ENCODE peak calls at places on chromosomes 13 and 19, in five cellular contexts. J, A, P, Y and X are unnamed samples.

GRCh38 chr13:72634859-72635258 is 92.6 kb downstream of the MZT1 start:
- DNase-seq in J (no peak), A (no peak), P (no peak), Y (no peak), X (no peak)

GRCh38 chr19:342801-343421 is 1.7 kb downstream of the MIER2 start:
- DNase-seq in J (peak), A (no peak), P (no peak), Y (no peak), X (no peak)

GRCh38 chr13:113860579-113861432 is 3.1 kb downstream of the GAS6 start:
- DNase-seq in J (no peak), A (no peak), P (peak), Y (peak), X (no peak)

GRCh38 chr19:11480927-11481776 is at the start of gene ELAVL3:
- DNase-seq in J (no peak), A (no peak), P (peak), Y (peak), X (no peak)

GRCh38 chr19:5623397-5624153 is 692 bp downstream of the SAFB start:
- DNase-seq in J (peak), A (no peak), P (no peak), Y (peak), X (no peak)

GRCh38 chr19:11578342-11579142 is 1.1 kb upstream of the ACP5 start:
- DNase-seq in J (peak), A (no peak), P (peak), Y (no peak), X (no peak)

GRCh38 chr19:31421856-31422255 is 72.6 kb upstream of the TSHZ3 start:
- DNase-seq in J (no peak), A (no peak), P (no peak), Y (no peak), X (no peak)

GRCh38 chr13:57595775-57596174 is 35.8 kb upstream of the PCDH17 start:
- DNase-seq in J (no peak), A (no peak), P (no peak), Y (no peak), X (no peak)

GRCh38 chr19:6041991-6042421 is 64.1 kb upstream of the RANBP3 start:
- DNase-seq in J (no peak), A (no peak), P (no peak), Y (no peak), X (no peak)

GRCh38 chr13:66543780-66544179 is 686.4 kb downstream of the PCDH9 start:
- DNase-seq in J (peak), A (no peak), P (no peak), Y (no peak), X (no peak)

GRCh38 chr13:74771964-74772363 is 637.8 kb upstream of the KLF12 start:
- DNase-seq in J (no peak), A (no peak), P (no peak), Y (no peak), X (no peak)

GRCh38 chr19:18346091-18346490 is 5.7 kb downstream of the PGPEP1 start:
- DNase-seq in J (no peak), A (no peak), P (no peak), Y (no peak), X (no peak)

GRCh38 chr19:3440082-3440481 is 40.2 kb downstream of the SMIM24 start:
- DNase-seq in J (peak), A (no peak), P (no peak), Y (no peak), X (peak)

GRCh38 chr13:109198585-109198984 is 569.2 kb downstream of the MYO16 start:
- DNase-seq in J (no peak), A (no peak), P (no peak), Y (no peak), X (no peak)

GRCh38 chr19:43700368-43701015 is 15.4 kb upstream of the IRGC start:
- DNase-seq in J (peak), A (no peak), P (no peak), Y (no peak), X (peak)

GRCh38 chr19:35095667-35096368 is 19.8 kb upstream of the FXYD3 start:
- DNase-seq in J (no peak), A (no peak), P (no peak), Y (no peak), X (no peak)

GRCh38 chr19:44717603-44718002 is 18.7 kb downstream of the CEACAM16 start:
- DNase-seq in J (no peak), A (no peak), P (no peak), Y (no peak), X (no peak)

GRCh38 chr19:41689993-41690800 is 2.1 kb upstream of the CEACAM7 start:
- DNase-seq in J (no peak), A (no peak), P (no peak), Y (no peak), X (no peak)

GRCh38 chr19:2528543-2529173 is 52.7 kb downstream of the GADD45B start:
- DNase-seq in J (peak), A (no peak), P (no peak), Y (peak), X (no peak)

GRCh38 chr19:3095375-3096191 is 1.4 kb downstream of the GNA11 start:
- DNase-seq in J (peak), A (no peak), P (peak), Y (peak), X (no peak)

GRCh38 chr13:33172911-33173310 is 112.6 kb downstream of the STARD13 start:
- DNase-seq in J (no peak), A (no peak), P (no peak), Y (no peak), X (no peak)

GRCh38 chr13:40031031-40031430 is 375.6 kb downstream of the COG6 start:
- DNase-seq in J (no peak), A (no peak), P (no peak), Y (no peak), X (no peak)

GRCh38 chr13:105587786-105588185 is 947.7 kb downstream of the EFNB2 start:
- DNase-seq in J (no peak), A (no peak), P (no peak), Y (no peak), X (no peak)

GRCh38 chr13:88456155-88456554 is 785.0 kb downstream of the SLITRK5 start:
- DNase-seq in J (no peak), A (no peak), P (no peak), Y (no peak), X (no peak)

GRCh38 chr19:2461751-2462634 is 5.2 kb upstream of the LMNB2 start:
- DNase-seq in J (no peak), A (no peak), P (peak), Y (peak), X (peak)

GRCh38 chr19:58037927-58038687 is 4.3 kb downstream of the ZSCAN1 start:
- DNase-seq in J (no peak), A (no peak), P (no peak), Y (no peak), X (no peak)

GRCh38 chr13:95479706-95480105 is 72.8 kb upstream of the CLDN10 start:
- DNase-seq in J (no peak), A (no peak), P (no peak), Y (no peak), X (no peak)

GRCh38 chr13:109998808-109999528 is 212.6 kb upstream of the IRS2 start:
- DNase-seq in J (peak), A (no peak), P (no peak), Y (no peak), X (no peak)

GRCh38 chr13:26599885-26600284 is 42.4 kb downstream of the WASF3 start:
- DNase-seq in J (no peak), A (no peak), P (no peak), Y (no peak), X (no peak)

GRCh38 chr19:38199340-38199739 is 24.7 kb downstream of the DPF1 start:
- DNase-seq in J (no peak), A (no peak), P (no peak), Y (no peak), X (no peak)

GRCh38 chr13:101415358-101416174 is 742 bp downstream of the NALCN start:
- DNase-seq in J (no peak), A (no peak), P (peak), Y (peak), X (no peak)

GRCh38 chr13:98144501-98145350 is 1.8 kb downstream of the FARP1 start:
- DNase-seq in J (no peak), A (no peak), P (peak), Y (no peak), X (no peak)

GRCh38 chr13:97226788-97227627 is 4.9 kb downstream of the MBNL2 start:
- DNase-seq in J (peak), A (no peak), P (no peak), Y (no peak), X (no peak)

GRCh38 chr13:39394811-39395685 is 207.9 kb downstream of the LHFPL6 start:
- DNase-seq in J (no peak), A (no peak), P (no peak), Y (no peak), X (no peak)

GRCh38 chr19:47190167-47190727 is 40.8 kb downstream of the BBC3 start:
- DNase-seq in J (no peak), A (no peak), P (peak), Y (peak), X (no peak)

GRCh38 chr19:55212447-55212846 is 3.1 kb upstream of the PTPRH start:
- DNase-seq in J (peak), A (no peak), P (no peak), Y (no peak), X (no peak)

GRCh38 chr19:55220525-55220924 is 8.0 kb downstream of the TMEM86B start:
- DNase-seq in J (no peak), A (no peak), P (peak), Y (no peak), X (no peak)

GRCh38 chr19:55213547-55213946 is 4.2 kb upstream of the PTPRH start:
- DNase-seq in J (no peak), A (no peak), P (no peak), Y (no peak), X (no peak)

DNA sequence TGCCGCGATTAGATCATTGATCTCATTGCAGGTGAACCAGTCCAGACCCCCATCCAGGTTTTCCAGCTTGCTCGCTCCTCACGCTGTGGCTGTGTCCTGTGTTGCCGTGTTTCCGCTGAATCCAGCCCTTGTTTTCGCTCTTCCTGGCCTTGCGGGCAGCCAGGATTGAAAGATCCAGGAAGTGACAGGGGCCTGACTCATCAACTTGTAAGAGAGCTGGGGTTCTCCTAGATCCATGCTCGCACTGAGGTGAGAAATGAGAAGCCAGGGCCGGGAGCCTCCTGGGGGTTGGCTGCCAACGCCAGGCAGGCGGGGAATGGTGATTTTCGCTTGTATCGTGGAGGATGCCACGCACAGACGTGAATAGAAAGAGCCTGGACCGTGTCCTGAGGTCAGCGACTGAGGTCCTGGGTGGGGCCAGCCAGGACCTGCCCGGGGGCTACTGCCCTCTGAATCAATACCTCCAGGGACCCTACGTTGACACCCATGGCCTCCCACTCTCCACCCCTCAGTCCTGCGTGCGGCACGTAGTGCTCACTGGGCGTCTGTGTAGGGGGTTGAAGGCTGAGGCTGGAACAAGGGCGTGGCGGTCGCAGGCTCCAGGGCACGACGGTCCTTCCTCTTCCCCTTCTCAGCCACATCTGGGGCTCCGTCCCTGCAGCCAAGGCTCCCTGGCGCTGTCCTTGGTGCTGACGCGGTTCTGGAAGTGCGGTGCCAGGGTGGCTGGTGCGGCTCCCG is 7.3 kb upstream of the PTPRH start:
- DNase-seq in J (peak), A (peak), P (peak), Y (peak), X (peak)
- TF ChIP-seq CTCF in J (no peak), A (no peak), P (no peak), Y (no peak), X (no peak)

GRCh38 chr13:103514188-103514587 is 448.0 kb upstream of the SLC10A2 start:
- DNase-seq in J (no peak), A (no peak), P (no peak), Y (no peak), X (no peak)

GRCh38 chr13:103515410-103515809 is 449.2 kb upstream of the SLC10A2 start:
- DNase-seq in J (no peak), A (no peak), P (no peak), Y (no peak), X (no peak)

GRCh38 chr13:103510007-103510406 is 443.8 kb upstream of the SLC10A2 start:
- DNase-seq in J (no peak), A (no peak), P (no peak), Y (no peak), X (no peak)
- TF ChIP-seq CTCF in J (no peak), A (no peak), P (no peak), Y (no peak), X (no peak)

GRCh38 chr19:33627962-33628839 is 6.4 kb downstream of the CHST8 start:
- DNase-seq in J (no peak), A (no peak), P (no peak), Y (no peak), X (no peak)
- TF ChIP-seq CTCF in J (no peak), A (no peak), P (no peak), Y (no peak), X (no peak)

GRCh38 chr13:30256713-30257432 is 50.5 kb downstream of the KATNAL1 start:
- DNase-seq in J (peak), A (no peak), P (no peak), Y (no peak), X (no peak)

GRCh38 chr13:30257433-30258099 is 49.8 kb downstream of the KATNAL1 start:
- DNase-seq in J (no peak), A (no peak), P (peak), Y (no peak), X (no peak)

GRCh38 chr13:30253830-30254229 is 53.5 kb downstream of the KATNAL1 start:
- DNase-seq in J (no peak), A (no peak), P (no peak), Y (no peak), X (no peak)

DNA sequence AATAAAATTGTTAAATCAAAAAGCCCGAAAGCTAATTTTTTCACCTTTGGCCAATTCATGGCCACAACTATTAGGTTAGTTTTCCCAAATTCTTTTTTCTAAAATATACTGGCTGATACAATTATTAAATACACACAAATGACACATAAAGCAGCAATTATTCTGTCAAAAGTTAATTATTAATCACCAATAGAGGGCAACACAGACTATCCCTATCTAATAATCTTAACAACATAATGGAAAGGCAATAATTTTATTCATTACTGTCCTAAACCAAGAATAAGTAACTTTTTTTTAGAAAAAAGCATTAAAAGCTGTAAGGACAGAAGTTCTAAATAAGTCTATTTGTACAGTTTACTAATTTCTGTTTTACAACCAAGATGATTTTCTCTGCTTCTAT is 51.7 kb downstream of the KATNAL1 start:
- DNase-seq in J (no peak), A (no peak), P (no peak), Y (no peak), X (no peak)
- TF ChIP-seq CTCF in J (no peak), A (no peak), P (no peak), Y (no peak), X (no peak)

DNA sequence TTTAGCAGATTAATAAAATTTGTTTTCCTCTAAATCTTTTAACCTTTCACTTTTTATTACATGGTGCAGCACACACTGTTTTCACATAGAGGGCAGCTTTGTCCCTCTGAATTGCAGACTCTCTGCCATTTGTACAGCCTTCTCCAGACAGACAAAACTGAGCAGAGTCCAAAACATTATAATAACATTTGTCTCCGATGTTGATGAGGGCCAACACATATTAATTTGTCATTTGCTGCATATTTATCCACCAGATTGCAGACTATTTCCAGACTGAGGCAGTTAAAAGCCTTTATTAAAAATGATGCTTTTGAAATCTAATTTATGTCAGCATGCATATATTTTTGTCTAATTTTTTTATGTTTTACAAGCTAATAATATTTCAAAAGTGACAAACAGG is 1251.9 kb upstream of the SLC10A2 start:
- DNase-seq in J (peak), A (no peak), P (no peak), Y (no peak), X (no peak)
- TF ChIP-seq CTCF in J (no peak), A (peak), P (peak), Y (no peak), X (no peak)

DNA sequence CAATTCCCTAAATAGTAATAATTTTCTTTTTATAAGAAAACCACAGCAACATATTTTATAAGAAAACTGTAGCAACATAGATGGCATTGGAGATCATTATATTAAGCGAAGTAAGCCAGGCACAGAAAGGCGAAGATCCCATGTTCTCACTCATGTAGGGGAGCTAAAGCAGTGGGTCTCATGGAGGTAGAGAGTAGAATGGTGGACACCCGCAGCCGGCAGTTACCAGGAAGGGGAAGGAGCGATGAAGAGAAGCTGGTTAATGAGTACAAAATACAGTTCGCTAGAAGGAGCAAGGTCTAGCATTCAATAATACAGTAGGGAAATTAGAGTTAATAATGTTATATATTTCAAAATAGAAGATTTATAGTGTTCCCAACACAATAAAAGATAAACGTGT is 42.8 kb downstream of the CRYL1 start:
- DNase-seq in J (no peak), A (no peak), P (no peak), Y (no peak), X (no peak)
- TF ChIP-seq CTCF in J (no peak), A (no peak), P (no peak), Y (no peak), X (no peak)

DNA sequence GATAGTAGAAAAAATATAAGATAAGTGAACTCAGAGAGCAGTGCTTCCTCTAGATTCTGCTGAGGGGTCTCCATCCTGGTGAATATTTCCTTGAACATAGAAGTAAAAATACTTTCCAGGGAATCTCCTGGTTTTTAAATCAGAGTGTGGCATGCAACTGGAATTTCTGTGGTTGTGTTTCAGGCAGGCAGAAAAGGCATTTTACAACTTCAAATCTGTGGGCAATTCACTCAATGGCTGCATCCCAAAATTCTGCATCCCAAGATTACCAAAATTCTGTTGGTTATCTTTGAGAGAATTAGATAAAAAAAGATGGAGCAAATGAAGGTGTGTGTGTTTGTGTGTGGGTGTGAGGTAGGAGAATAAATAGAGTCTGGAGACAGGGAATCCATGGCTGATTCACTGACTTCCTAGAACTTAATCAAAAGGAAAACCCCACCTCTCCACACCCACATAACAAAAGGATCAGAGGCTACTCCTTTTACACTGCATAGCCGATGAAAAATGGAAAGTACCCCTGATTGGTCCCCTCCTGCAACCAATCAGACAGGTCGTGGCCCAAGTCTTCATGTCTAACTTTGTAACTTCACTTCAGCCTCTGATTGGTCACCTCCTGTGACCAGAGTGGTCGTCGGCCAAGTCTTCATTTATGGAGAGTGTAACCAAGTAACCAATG is 112.9 kb downstream of the DLEU7 start:
- DNase-seq in J (no peak), A (no peak), P (no peak), Y (no peak), X (no peak)
- TF ChIP-seq CTCF in J (no peak), A (no peak), P (no peak), Y (no peak), X (no peak)

DNA sequence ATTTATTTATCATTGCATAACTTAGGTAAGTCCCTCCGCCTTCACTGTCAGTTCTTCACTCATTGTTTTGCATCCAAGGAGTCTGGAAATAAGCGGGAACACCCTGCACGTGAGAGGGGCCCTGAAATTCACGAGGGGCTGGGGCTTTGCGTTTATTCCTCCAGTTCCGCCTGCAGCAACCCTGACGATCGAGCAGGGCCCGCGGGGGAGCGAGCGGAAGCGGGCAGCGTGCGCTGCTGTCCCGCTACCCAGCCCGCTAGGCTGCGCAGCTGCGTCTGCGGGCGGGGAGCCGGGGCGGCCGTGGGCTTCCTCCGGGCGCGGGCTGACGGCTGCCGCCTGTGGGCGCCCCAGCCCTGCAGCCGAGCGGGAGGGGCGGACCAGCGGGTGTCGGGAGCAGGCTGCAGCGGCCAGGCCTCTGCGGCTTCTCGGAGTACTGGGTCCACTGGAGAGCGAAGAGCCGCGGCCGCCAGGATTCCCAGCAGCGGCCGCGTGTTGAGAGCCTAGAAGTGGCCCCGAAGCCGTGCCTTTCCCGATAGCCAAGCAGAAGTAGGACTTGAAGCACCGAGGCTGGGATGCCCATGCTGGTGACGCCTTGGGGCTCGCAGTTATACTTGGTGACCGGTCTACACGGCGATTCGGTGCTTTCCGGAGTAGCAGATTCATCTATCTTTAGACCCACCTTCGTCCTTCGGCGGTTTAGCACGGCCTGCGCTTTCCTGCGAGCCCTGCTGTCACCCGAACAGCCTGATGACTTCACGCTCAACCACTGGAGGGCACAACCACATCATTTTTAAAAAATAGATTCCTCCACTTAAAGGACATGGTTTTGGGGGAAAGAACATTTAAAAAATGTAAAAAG is 32.9 kb upstream of the SACS start:
- DNase-seq in J (peak), A (peak), P (peak), Y (peak), X (peak)
- TF ChIP-seq CTCF in J (peak), A (peak), P (peak), Y (peak), X (no peak)